ENCODE peak calls at places on chromosomes 2 and 18, in six cellular contexts. One of them, this sample, is unnamed.

GRCh38 chr2:33372940-33373553 is 103.4 kb upstream of the RASGRP3 start:
- DNase-seq in GM06990: no peak
- DNase-seq in heart right ventricle: peak
- DNase-seq in adrenal gland: no peak
- DNase-seq in tibial artery: no peak
- DNase-seq in astrocyte of the spinal cord: peak
- DNase-seq in this sample: peak

GRCh38 chr2:122523981-122524380 is 768.5 kb downstream of the TSN start:
- DNase-seq in GM06990: no peak
- DNase-seq in heart right ventricle: no peak
- DNase-seq in adrenal gland: no peak
- DNase-seq in tibial artery: no peak
- DNase-seq in astrocyte of the spinal cord: no peak
- DNase-seq in this sample: no peak

GRCh38 chr2:68190991-68191731 is 33.5 kb downstream of the PNO1 start:
- DNase-seq in GM06990: no peak
- DNase-seq in heart right ventricle: no peak
- DNase-seq in adrenal gland: no peak
- DNase-seq in tibial artery: no peak
- DNase-seq in astrocyte of the spinal cord: peak
- DNase-seq in this sample: no peak

GRCh38 chr18:43587538-43588153 is 310.4 kb upstream of the SYT4 start:
- DNase-seq in GM06990: no peak
- DNase-seq in heart right ventricle: no peak
- DNase-seq in adrenal gland: no peak
- DNase-seq in tibial artery: no peak
- DNase-seq in astrocyte of the spinal cord: peak
- DNase-seq in this sample: no peak

GRCh38 chr2:149329470-149330126 is 789 bp upstream of the LYPD6 start:
- DNase-seq in GM06990: no peak
- DNase-seq in heart right ventricle: peak
- DNase-seq in adrenal gland: peak
- DNase-seq in tibial artery: no peak
- DNase-seq in astrocyte of the spinal cord: peak
- DNase-seq in this sample: no peak

GRCh38 chr2:190576565-190576964 is 42.0 kb upstream of the NEMP2 start:
- DNase-seq in GM06990: no peak
- DNase-seq in heart right ventricle: no peak
- DNase-seq in adrenal gland: no peak
- DNase-seq in tibial artery: no peak
- DNase-seq in astrocyte of the spinal cord: no peak
- DNase-seq in this sample: no peak

GRCh38 chr2:148867079-148867769 is 7.8 kb upstream of the KIF5C start:
- DNase-seq in GM06990: no peak
- DNase-seq in heart right ventricle: no peak
- DNase-seq in adrenal gland: no peak
- DNase-seq in tibial artery: no peak
- DNase-seq in astrocyte of the spinal cord: no peak
- DNase-seq in this sample: no peak

GRCh38 chr2:42361728-42362298 is 796 bp upstream of the COX7A2L start:
- DNase-seq in GM06990: no peak
- DNase-seq in heart right ventricle: no peak
- DNase-seq in adrenal gland: no peak
- DNase-seq in tibial artery: no peak
- DNase-seq in astrocyte of the spinal cord: no peak
- DNase-seq in this sample: no peak

GRCh38 chr18:45785015-45785597 is 40.4 kb upstream of the SIGLEC15 start:
- DNase-seq in GM06990: no peak
- DNase-seq in heart right ventricle: peak
- DNase-seq in adrenal gland: peak
- DNase-seq in tibial artery: no peak
- DNase-seq in astrocyte of the spinal cord: peak
- DNase-seq in this sample: no peak

GRCh38 chr18:79750980-79751571 is 46.7 kb upstream of the KCNG2 start:
- DNase-seq in GM06990: no peak
- DNase-seq in heart right ventricle: no peak
- DNase-seq in adrenal gland: no peak
- DNase-seq in tibial artery: peak
- DNase-seq in astrocyte of the spinal cord: no peak
- DNase-seq in this sample: no peak

GRCh38 chr18:67217551-67218166 is 298.9 kb downstream of the DSEL start:
- DNase-seq in GM06990: peak
- DNase-seq in heart right ventricle: peak
- DNase-seq in adrenal gland: peak
- DNase-seq in tibial artery: no peak
- DNase-seq in astrocyte of the spinal cord: peak
- DNase-seq in this sample: peak

GRCh38 chr2:238169021-238169707 is 10.4 kb downstream of the ERFE start:
- DNase-seq in GM06990: no peak
- DNase-seq in heart right ventricle: no peak
- DNase-seq in adrenal gland: no peak
- DNase-seq in tibial artery: peak
- DNase-seq in astrocyte of the spinal cord: peak
- DNase-seq in this sample: no peak

GRCh38 chr2:20677301-20678176 is 10.6 kb downstream of the GDF7 start:
- DNase-seq in GM06990: no peak
- DNase-seq in heart right ventricle: no peak
- DNase-seq in adrenal gland: no peak
- DNase-seq in tibial artery: no peak
- DNase-seq in astrocyte of the spinal cord: no peak
- DNase-seq in this sample: no peak

GRCh38 chr2:119645173-119645846 is 33.7 kb upstream of the TMEM177 start:
- DNase-seq in GM06990: no peak
- DNase-seq in heart right ventricle: no peak
- DNase-seq in adrenal gland: no peak
- DNase-seq in tibial artery: no peak
- DNase-seq in astrocyte of the spinal cord: no peak
- DNase-seq in this sample: no peak

GRCh38 chr2:73697606-73698005 is 39.5 kb downstream of the TPRKB start:
- DNase-seq in GM06990: no peak
- DNase-seq in heart right ventricle: no peak
- DNase-seq in adrenal gland: no peak
- DNase-seq in tibial artery: no peak
- DNase-seq in astrocyte of the spinal cord: no peak
- DNase-seq in this sample: no peak

GRCh38 chr18:67301592-67301991 is 214.9 kb downstream of the DSEL start:
- DNase-seq in GM06990: no peak
- DNase-seq in heart right ventricle: no peak
- DNase-seq in adrenal gland: no peak
- DNase-seq in tibial artery: no peak
- DNase-seq in astrocyte of the spinal cord: no peak
- DNase-seq in this sample: no peak

GRCh38 chr2:240467659-240468299 is 32.3 kb downstream of the GPC1 start:
- DNase-seq in GM06990: peak
- DNase-seq in heart right ventricle: no peak
- DNase-seq in adrenal gland: peak
- DNase-seq in tibial artery: peak
- DNase-seq in astrocyte of the spinal cord: no peak
- DNase-seq in this sample: no peak

GRCh38 chr18:58861353-58861752 is 3.3 kb upstream of the ZNF532 start:
- DNase-seq in GM06990: no peak
- DNase-seq in heart right ventricle: no peak
- DNase-seq in adrenal gland: no peak
- DNase-seq in tibial artery: peak
- DNase-seq in astrocyte of the spinal cord: no peak
- DNase-seq in this sample: no peak

GRCh38 chr2:121099329-121100318 is 185.4 kb downstream of the TFCP2L1 start:
- DNase-seq in GM06990: no peak
- DNase-seq in heart right ventricle: peak
- DNase-seq in adrenal gland: peak
- DNase-seq in tibial artery: no peak
- DNase-seq in astrocyte of the spinal cord: no peak
- DNase-seq in this sample: no peak

GRCh38 chr18:50182516-50182915 is 12.4 kb downstream of the MYO5B start:
- DNase-seq in GM06990: no peak
- DNase-seq in heart right ventricle: no peak
- DNase-seq in adrenal gland: no peak
- DNase-seq in tibial artery: no peak
- DNase-seq in astrocyte of the spinal cord: no peak
- DNase-seq in this sample: no peak

GRCh38 chr18:61398961-61399632 is 65.9 kb downstream of the CDH20 start:
- DNase-seq in GM06990: no peak
- DNase-seq in heart right ventricle: no peak
- DNase-seq in adrenal gland: no peak
- DNase-seq in tibial artery: no peak
- DNase-seq in astrocyte of the spinal cord: peak
- DNase-seq in this sample: no peak

GRCh38 chr2:168336786-168337388 is 89.5 kb upstream of the STK39 start:
- DNase-seq in GM06990: no peak
- DNase-seq in heart right ventricle: no peak
- DNase-seq in adrenal gland: peak
- DNase-seq in tibial artery: no peak
- DNase-seq in astrocyte of the spinal cord: no peak
- DNase-seq in this sample: no peak

GRCh38 chr2:47321411-47322031 is 81.4 kb upstream of the MSH2 start:
- DNase-seq in GM06990: no peak
- DNase-seq in heart right ventricle: no peak
- DNase-seq in adrenal gland: no peak
- DNase-seq in tibial artery: no peak
- DNase-seq in astrocyte of the spinal cord: peak
- DNase-seq in this sample: no peak

GRCh38 chr2:178530128-178530527 is 49.9 kb downstream of the PLEKHA3 start:
- DNase-seq in GM06990: no peak
- DNase-seq in heart right ventricle: no peak
- DNase-seq in adrenal gland: no peak
- DNase-seq in tibial artery: no peak
- DNase-seq in astrocyte of the spinal cord: no peak
- DNase-seq in this sample: no peak

GRCh38 chr2:48448274-48449061 is 81.5 kb upstream of the STON1 start:
- DNase-seq in GM06990: peak
- DNase-seq in heart right ventricle: no peak
- DNase-seq in adrenal gland: no peak
- DNase-seq in tibial artery: no peak
- DNase-seq in astrocyte of the spinal cord: peak
- DNase-seq in this sample: no peak

GRCh38 chr2:40287201-40287600 is 164.7 kb downstream of the SLC8A1 start:
- DNase-seq in GM06990: no peak
- DNase-seq in heart right ventricle: no peak
- DNase-seq in adrenal gland: no peak
- DNase-seq in tibial artery: no peak
- DNase-seq in astrocyte of the spinal cord: peak
- DNase-seq in this sample: no peak

GRCh38 chr2:106990307-106990706 is 104.3 kb upstream of the ST6GAL2 start:
- DNase-seq in GM06990: no peak
- DNase-seq in heart right ventricle: no peak
- DNase-seq in adrenal gland: no peak
- DNase-seq in tibial artery: no peak
- DNase-seq in astrocyte of the spinal cord: peak
- DNase-seq in this sample: no peak
- TF ChIP-seq CTCF in GM06990: no peak
- TF ChIP-seq CTCF in heart right ventricle: no peak
- TF ChIP-seq CTCF in adrenal gland: no peak
- TF ChIP-seq CTCF in tibial artery: no peak
- TF ChIP-seq CTCF in astrocyte of the spinal cord: no peak
- TF ChIP-seq CTCF in this sample: no peak

GRCh38 chr2:66443977-66444855 is 9.3 kb downstream of the MEIS1 start:
- DNase-seq in GM06990: no peak
- DNase-seq in heart right ventricle: no peak
- DNase-seq in adrenal gland: peak
- DNase-seq in tibial artery: no peak
- DNase-seq in astrocyte of the spinal cord: peak
- DNase-seq in this sample: no peak

GRCh38 chr2:66446178-66446860 is 11.4 kb downstream of the MEIS1 start:
- DNase-seq in GM06990: no peak
- DNase-seq in heart right ventricle: peak
- DNase-seq in adrenal gland: peak
- DNase-seq in tibial artery: no peak
- DNase-seq in astrocyte of the spinal cord: peak
- DNase-seq in this sample: no peak

GRCh38 chr2:66445076-66445724 is 10.3 kb downstream of the MEIS1 start:
- DNase-seq in GM06990: no peak
- DNase-seq in heart right ventricle: no peak
- DNase-seq in adrenal gland: peak
- DNase-seq in tibial artery: no peak
- DNase-seq in astrocyte of the spinal cord: peak
- DNase-seq in this sample: no peak

GRCh38 chr2:66446924-66447323 is 12.0 kb downstream of the MEIS1 start:
- DNase-seq in GM06990: no peak
- DNase-seq in heart right ventricle: no peak
- DNase-seq in adrenal gland: no peak
- DNase-seq in tibial artery: no peak
- DNase-seq in astrocyte of the spinal cord: peak
- DNase-seq in this sample: no peak

GRCh38 chr2:66445781-66446177 is 10.9 kb downstream of the MEIS1 start:
- DNase-seq in GM06990: no peak
- DNase-seq in heart right ventricle: no peak
- DNase-seq in adrenal gland: no peak
- DNase-seq in tibial artery: no peak
- DNase-seq in astrocyte of the spinal cord: peak
- DNase-seq in this sample: no peak
- H3K4me3 ChIP-seq in GM06990: no peak
- H3K4me3 ChIP-seq in heart right ventricle: peak
- H3K4me3 ChIP-seq in adrenal gland: peak
- H3K4me3 ChIP-seq in tibial artery: peak
- H3K4me3 ChIP-seq in astrocyte of the spinal cord: peak
- H3K4me3 ChIP-seq in this sample: no peak

DNA sequence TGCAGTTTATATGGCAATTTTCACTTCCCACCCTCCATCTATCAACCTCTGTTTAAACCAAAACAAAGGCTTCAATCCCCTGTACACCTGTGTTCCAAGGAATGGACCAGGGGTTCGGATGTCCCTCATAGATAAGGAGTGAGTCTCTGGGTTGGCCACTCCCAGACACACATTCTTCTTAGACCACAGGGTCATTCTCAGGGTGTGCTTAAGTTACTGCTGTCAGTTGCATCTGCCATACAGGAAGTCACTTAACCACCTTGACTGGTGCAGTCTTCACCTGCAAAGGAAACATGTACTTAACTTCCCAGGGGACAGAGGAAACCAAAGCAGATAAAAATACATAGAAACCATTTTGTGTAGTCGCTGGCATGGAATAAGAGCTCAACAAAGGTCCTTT is 151.0 kb upstream of the NDUFV2 start:
- DNase-seq in GM06990: no peak
- DNase-seq in heart right ventricle: no peak
- DNase-seq in adrenal gland: no peak
- DNase-seq in tibial artery: no peak
- DNase-seq in astrocyte of the spinal cord: no peak
- DNase-seq in this sample: peak
- TF ChIP-seq CTCF in GM06990: no peak
- TF ChIP-seq CTCF in heart right ventricle: no peak
- TF ChIP-seq CTCF in adrenal gland: no peak
- TF ChIP-seq CTCF in tibial artery: no peak
- TF ChIP-seq CTCF in astrocyte of the spinal cord: no peak
- TF ChIP-seq CTCF in this sample: no peak

DNA sequence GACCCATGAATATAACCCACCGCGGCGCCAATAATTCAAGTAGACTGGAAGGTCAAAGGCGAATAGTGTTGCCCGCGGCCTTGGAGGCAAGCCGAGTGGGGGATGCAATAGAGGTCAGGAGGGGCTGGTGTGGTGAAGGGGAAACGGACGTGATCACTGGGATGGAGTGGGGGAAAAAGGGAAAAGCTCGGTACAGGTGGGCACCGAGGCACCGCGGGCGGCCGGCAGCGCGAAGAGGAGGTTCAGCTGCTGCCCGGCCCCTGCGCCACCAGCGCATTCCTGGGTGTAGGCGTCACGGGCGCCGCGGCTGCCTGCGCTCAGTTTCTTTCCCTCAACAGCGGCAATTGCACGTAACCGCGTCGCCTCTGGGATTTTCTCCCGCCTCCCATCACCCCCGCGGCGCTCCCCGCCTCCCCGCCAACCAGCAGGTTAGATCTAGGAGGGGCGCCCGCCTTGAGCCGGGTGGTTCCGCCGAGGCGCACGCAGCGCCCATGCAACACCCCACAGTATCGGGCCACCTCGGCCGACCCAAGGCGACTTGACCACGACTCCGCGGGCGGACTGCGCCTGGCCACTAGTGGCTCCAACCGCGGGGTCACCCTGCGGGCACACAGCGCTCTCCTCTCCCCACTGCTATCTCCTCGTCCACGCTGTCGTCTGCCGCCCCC is 1.5 kb downstream of the RND3 start:
- DNase-seq in GM06990: peak
- DNase-seq in heart right ventricle: peak
- DNase-seq in adrenal gland: peak
- DNase-seq in tibial artery: peak
- DNase-seq in astrocyte of the spinal cord: peak
- DNase-seq in this sample: no peak
- H3K4me3 ChIP-seq in GM06990: peak
- H3K4me3 ChIP-seq in heart right ventricle: peak
- H3K4me3 ChIP-seq in adrenal gland: peak
- H3K4me3 ChIP-seq in tibial artery: peak
- H3K4me3 ChIP-seq in astrocyte of the spinal cord: peak
- H3K4me3 ChIP-seq in this sample: no peak

This sample was measured in GM12864.